ENCODE peak calls at places on chromosomes 16 and 17, in nine cellular contexts. P is left lung; A is CD4-positive, alpha-beta T cell; G is A549; F is DND-41; T is Peyer's patch; D is heart left ventricle; Z is aorta; B is GM23248. R is an unnamed sample.

GRCh38 chr17:67574658-67575293 is 143.0 kb upstream of the NOL11 start:
- DNase-seq in F (no peak), A (no peak), P (no peak), T (no peak), G (no peak), D (no peak), Z (no peak), B (peak), R (no peak)

GRCh38 chr17:42016411-42016831 is 818 bp downstream of the DNAJC7 start:
- DNase-seq in T (no peak), P (no peak), A (no peak), Z (no peak), G (no peak), B (peak), D (no peak), F (peak), R (peak)

GRCh38 chr17:57670769-57671545 is 74.1 kb downstream of the CCDC182 start:
- DNase-seq in D (peak), A (no peak), Z (peak), B (peak), F (peak), T (no peak), G (no peak), P (no peak), R (no peak)

GRCh38 chr16:30703971-30704370 is 5.0 kb downstream of the SRCAP start:
- DNase-seq in B (no peak), D (no peak), A (no peak), P (no peak), G (no peak), T (no peak), F (no peak), Z (peak), R (no peak)

GRCh38 chr16:78127130-78127529 is 27.7 kb downstream of the WWOX start:
- DNase-seq in D (no peak), A (no peak), P (no peak), Z (no peak), B (peak), G (no peak), F (no peak), T (no peak), R (no peak)

GRCh38 chr17:49992933-49993422 is 2.0 kb downstream of the DLX3 start:
- DNase-seq in F (no peak), B (no peak), G (no peak), A (no peak), T (no peak), Z (peak), P (no peak), D (no peak), R (no peak)

GRCh38 chr17:4533522-4534502 is 21.4 kb downstream of the MYBBP1A start:
- DNase-seq in G (no peak), P (no peak), T (peak), A (no peak), D (no peak), Z (no peak), F (peak), B (peak), R (peak)

GRCh38 chr16:16075463-16076399 is 126.3 kb downstream of the ABCC1 start:
- DNase-seq in B (no peak), G (no peak), A (no peak), D (peak), Z (no peak), T (peak), F (no peak), P (peak), R (peak)

GRCh38 chr16:87101903-87102302 is 215.3 kb downstream of the C16orf95 start:
- DNase-seq in B (peak), D (no peak), P (no peak), G (no peak), F (no peak), Z (no peak), T (no peak), A (no peak), R (no peak)

GRCh38 chr16:71383054-71383773 is 24.7 kb downstream of the CALB2 start:
- DNase-seq in P (no peak), G (no peak), F (peak), B (peak), D (no peak), Z (no peak), A (no peak), T (no peak), R (no peak)

GRCh38 chr16:30356401-30357084 is 1.4 kb upstream of the CD2BP2 start:
- DNase-seq in B (peak), Z (peak), P (peak), T (peak), F (no peak), G (no peak), A (no peak), D (no peak), R (peak)

GRCh38 chr17:76277300-76278267 is 12.4 kb downstream of the UBALD2 start:
- DNase-seq in A (no peak), P (no peak), G (no peak), Z (no peak), T (no peak), F (no peak), B (no peak), D (no peak), R (no peak)

GRCh38 chr17:41974031-41974430 is 7.4 kb downstream of the CNP start:
- DNase-seq in P (peak), Z (peak), D (no peak), A (no peak), B (no peak), G (no peak), F (no peak), T (no peak), R (no peak)

GRCh38 chr17:82003411-82004381 is 19.0 kb downstream of the CENPX start:
- DNase-seq in A (no peak), G (peak), B (peak), D (peak), P (no peak), Z (peak), T (no peak), F (no peak), R (no peak)

GRCh38 chr17:45338023-45338781 is 21.4 kb upstream of the MAP3K14 start:
- DNase-seq in G (no peak), D (peak), P (no peak), A (no peak), F (no peak), T (peak), B (no peak), Z (no peak), R (no peak)

GRCh38 chr17:40121191-40121885 is 433 bp upstream of the MSL1 start:
- DNase-seq in G (peak), B (peak), Z (peak), P (peak), A (no peak), T (peak), D (peak), F (no peak), R (no peak)

GRCh38 chr16:4290236-4290830 is 17.5 kb upstream of the TFAP4 start:
- DNase-seq in A (no peak), P (no peak), T (no peak), G (peak), D (no peak), B (peak), Z (no peak), F (no peak), R (no peak)

GRCh38 chr16:67259705-67260104 is 10.9 kb downstream of the SLC9A5 start:
- DNase-seq in B (no peak), D (no peak), G (no peak), T (no peak), P (no peak), F (no peak), A (no peak), Z (peak), R (no peak)

GRCh38 chr17:4505187-4505586 is 6.5 kb downstream of the SPNS2 start:
- DNase-seq in F (no peak), D (no peak), Z (no peak), G (no peak), P (no peak), B (no peak), A (no peak), T (no peak), R (no peak)

GRCh38 chr17:64120159-64120558 is 9.8 kb downstream of the ERN1 start:
- DNase-seq in G (no peak), F (no peak), A (no peak), D (no peak), Z (no peak), P (no peak), T (no peak), B (no peak), R (no peak)
- H3K27ac ChIP-seq in G (no peak), F (no peak), A (no peak), D (no peak), Z (no peak), P (peak), T (no peak), B (no peak), R (no peak)

GRCh38 chr16:57265850-57266530 is 18.5 kb downstream of the PLLP start:
- DNase-seq in Z (peak), P (peak), T (peak), D (peak), B (peak), A (no peak), F (no peak), G (no peak), R (peak)
- H3K27ac ChIP-seq in Z (no peak), P (peak), T (peak), D (peak), B (no peak), A (peak), F (peak), G (no peak), R (peak)

DNA sequence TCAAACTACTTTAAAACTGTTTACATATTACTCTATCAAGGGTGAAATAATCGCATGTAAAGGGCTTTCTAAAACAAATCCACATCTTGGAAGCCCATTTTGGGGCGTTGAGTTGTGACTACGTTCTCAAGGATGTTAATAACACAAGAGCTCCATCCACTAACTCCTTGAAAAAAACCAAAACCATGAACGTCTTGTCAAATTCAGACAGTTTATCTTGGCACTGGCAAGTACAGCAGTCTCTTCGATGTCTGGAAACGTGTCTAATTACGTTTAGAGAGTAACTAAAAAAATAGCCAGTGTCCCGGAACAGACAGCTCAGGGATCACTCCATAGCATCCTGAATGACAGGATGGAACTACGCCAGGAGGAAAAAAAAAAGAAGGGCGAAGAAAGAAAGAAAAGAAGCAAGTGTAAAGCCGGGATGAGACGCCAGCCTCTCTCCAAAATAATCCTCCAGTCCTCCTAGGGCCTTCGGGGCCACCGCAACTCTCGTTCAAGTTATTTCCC is 965 bp downstream of the MYO1D start:
- DNase-seq in D (no peak), B (peak), A (no peak), F (no peak), P (no peak), T (no peak), Z (no peak), G (no peak), R (no peak)
- H3K27ac ChIP-seq in D (peak), B (peak), A (no peak), F (no peak), P (peak), T (peak), Z (peak), G (no peak), R (peak)

GRCh38 chr17:48440660-48441059 is 10.6 kb upstream of the SKAP1 start:
- DNase-seq in B (no peak), Z (no peak), F (no peak), P (no peak), A (no peak), G (no peak), D (no peak), T (no peak), R (no peak)
- H3K27ac ChIP-seq in B (no peak), Z (no peak), F (no peak), P (peak), A (peak), G (no peak), D (no peak), T (peak), R (no peak)

R was measured in substantia nigra.